ENCODE peak calls at places on chromosomes 2 and 18, in four cellular contexts. I is mammary epithelial cell, L is HepG2, T is MM.1S. S is an unnamed sample.

GRCh38 chr18:74709451-74709850 is 111.8 kb downstream of the ZNF407 start:
- DNase-seq in T (no peak), I (no peak), L (no peak), S (no peak)

GRCh38 chr2:173750332-173750731 is 214.8 kb downstream of the SP3 start:
- DNase-seq in T (no peak), I (no peak), L (no peak), S (peak; percentile 78)

GRCh38 chr2:189954989-189955388 is 107.5 kb downstream of the MSTN start:
- DNase-seq in I (no peak), L (no peak), T (peak; percentile 60), S (no peak)

GRCh38 chr18:63590966-63591695 is 4.0 kb downstream of the SERPINB13 start:
- DNase-seq in L (no peak), T (no peak), I (no peak), S (no peak)

GRCh38 chr18:75305984-75306383 is 95.4 kb downstream of the TSHZ1 start:
- DNase-seq in I (no peak), L (no peak), T (no peak), S (no peak)

GRCh38 chr2:197386242-197386641 is 48.6 kb downstream of the SF3B1 start:
- DNase-seq in T (no peak), I (no peak), L (no peak), S (no peak)

GRCh38 chr2:172082105-172082943 is 3.0 kb upstream of the DLX1 start:
- DNase-seq in I (no peak), L (no peak), T (no peak), S (peak; percentile 25)

GRCh38 chr18:29154196-29154757 is 977.3 kb upstream of the CDH2 start:
- DNase-seq in I (peak; percentile 69), T (no peak), L (no peak), S (no peak)

GRCh38 chr2:144999040-144999875 is 479.3 kb upstream of the ZEB2 start:
- DNase-seq in L (no peak), I (no peak), T (peak; percentile 58), S (no peak)

GRCh38 chr2:209348453-209348852 is 75.4 kb upstream of the MAP2 start:
- DNase-seq in L (no peak), I (no peak), T (no peak), S (peak; percentile 8)

GRCh38 chr2:197134206-197134605 is 176.4 kb downstream of the ANKRD44 start:
- DNase-seq in I (no peak), L (peak; percentile 22), T (no peak), S (no peak)

GRCh38 chr18:31942301-31942998 is 478 bp downstream of the TRAPPC8 start:
- DNase-seq in I (peak; percentile 67), L (no peak), T (peak; percentile 40), S (peak; percentile 88)

GRCh38 chr2:111897924-111898702 is at the start of gene MERTK:
- DNase-seq in L (peak; percentile 89), T (peak; percentile 84), I (peak; percentile 43), S (peak; percentile 97)

GRCh38 chr18:11981383-11981632 is at the start of gene IMPA2:
- DNase-seq in I (no peak), T (no peak), L (no peak), S (no peak)

GRCh38 chr2:109125595-109126500 is 3.2 kb upstream of the SH3RF3 start:
- DNase-seq in I (peak; percentile 88), T (no peak), L (peak; percentile 28), S (no peak)

GRCh38 chr2:18346364-18346763 is 214.1 kb downstream of the RDH14 start:
- DNase-seq in I (no peak), L (no peak), T (no peak), S (no peak)

GRCh38 chr2:197189770-197190434 is 120.7 kb downstream of the ANKRD44 start:
- DNase-seq in L (no peak), I (no peak), T (no peak), S (peak; percentile 62)

GRCh38 chr2:113822087-113822805 is 65.8 kb upstream of the SLC35F5 start:
- DNase-seq in I (no peak), T (no peak), L (no peak), S (no peak)

GRCh38 chr2:176675557-176676256 is 406.5 kb downstream of the MTX2 start:
- DNase-seq in I (no peak), T (no peak), L (no peak), S (peak; percentile 13)

GRCh38 chr18:53375641-53376040 is 848.8 kb downstream of the MBD2 start:
- DNase-seq in T (no peak), L (no peak), I (no peak), S (no peak)

GRCh38 chr2:232418056-232418455 is 11.4 kb downstream of the ALPG start:
- DNase-seq in I (no peak), L (no peak), T (no peak), S (no peak)

GRCh38 chr2:117661619-117662018 is 152.9 kb upstream of the DDX18 start:
- DNase-seq in T (no peak), I (no peak), L (no peak), S (no peak)

GRCh38 chr2:239726631-239727181 is 298.4 kb downstream of the NDUFA10 start:
- DNase-seq in T (no peak), I (no peak), L (no peak), S (no peak)

GRCh38 chr18:58268849-58269248 is 224.8 kb downstream of the NEDD4L start:
- DNase-seq in I (peak; percentile 95), T (no peak), L (no peak), S (no peak)

GRCh38 chr18:48902023-48902855 is 48.5 kb downstream of the SMAD7 start:
- DNase-seq in T (no peak), L (peak; percentile 86), I (peak; percentile 73), S (no peak)

GRCh38 chr18:31079973-31080372 is 22.2 kb downstream of the DSC2 start:
- DNase-seq in L (no peak), I (no peak), T (no peak), S (no peak)

GRCh38 chr2:222320441-222321395 is 21.9 kb upstream of the PAX3 start:
- DNase-seq in T (no peak), L (no peak), I (no peak), S (peak; percentile 62)

GRCh38 chr2:226475650-226476049 is 324.0 kb downstream of the IRS1 start:
- DNase-seq in T (no peak), L (no peak), I (peak; percentile 63), S (no peak)

GRCh38 chr2:9473985-9474360 is 378 bp upstream of the IAH1 start:
- DNase-seq in I (no peak), L (no peak), T (no peak), S (peak; percentile 28)

GRCh38 chr18:23619388-23619873 is 33.1 kb upstream of the NPC1 start:
- DNase-seq in T (no peak), L (no peak), I (no peak), S (peak; percentile 57)
- TF ChIP-seq EZH2 in T (no peak), L (no peak), I (no peak), S (peak; percentile 77)

DNA sequence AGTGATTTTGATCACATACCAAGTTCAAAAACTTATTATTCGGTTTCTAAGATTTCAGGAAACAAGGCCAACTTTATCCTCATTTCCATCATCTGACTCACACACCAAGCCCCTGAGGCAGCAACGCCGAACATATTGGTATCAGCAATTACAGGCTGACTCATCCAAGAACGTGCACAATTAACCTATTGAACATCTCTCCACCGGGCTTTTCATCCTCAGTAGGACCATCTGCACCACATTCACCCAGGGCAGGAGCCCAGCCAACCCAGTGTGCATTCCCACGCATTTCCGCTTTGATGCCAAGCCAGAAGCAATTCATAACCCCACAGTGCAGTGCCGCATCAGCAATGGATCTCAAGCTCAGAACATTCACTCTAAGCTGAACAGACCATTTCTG is 52.9 kb downstream of the SCG2 start:
- DNase-seq in I (peak; percentile 97), L (peak; percentile 24), T (no peak), S (no peak)
- H3K9ac ChIP-seq in I (no peak overlapping the region), L (no peak overlapping the region), T (no peak overlapping the region), S (no peak overlapping the region)

GRCh38 chr2:71943238-71944182 is 204.2 kb downstream of the CYP26B1 start:
- DNase-seq in T (no peak), I (no peak), L (no peak), S (no peak)
- H2AFZ ChIP-seq in T (no peak overlapping the region), I (no peak overlapping the region), L (no peak overlapping the region), S (peak overlapping the region; percentile 79)

DNA sequence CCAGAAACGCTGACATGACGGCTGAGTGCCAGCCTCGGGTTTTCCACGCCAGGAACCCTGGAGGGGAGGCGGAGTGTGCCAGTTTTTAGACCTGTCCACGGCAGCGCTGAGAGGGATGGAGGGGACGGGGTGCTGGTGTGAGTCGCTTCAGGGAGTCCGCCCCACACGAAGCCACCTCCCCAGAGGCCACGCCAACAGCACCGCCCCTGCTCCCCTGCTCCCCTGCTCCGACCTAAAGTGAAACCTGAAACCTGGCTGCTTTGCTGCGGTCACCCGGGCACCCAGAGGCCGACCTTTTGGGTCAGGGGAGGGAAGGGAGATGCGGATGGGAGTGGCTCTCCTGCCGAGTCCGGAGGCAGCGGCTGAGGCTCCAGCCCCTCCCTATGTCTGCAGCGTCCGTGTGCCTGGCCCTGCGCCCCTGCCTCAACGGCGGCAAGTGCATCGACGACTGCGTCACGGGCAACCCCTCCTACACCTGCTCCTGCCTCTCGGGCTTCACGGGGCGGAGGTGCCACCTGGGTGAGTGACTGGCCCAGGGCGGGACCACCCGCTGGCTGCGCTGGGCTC is 38.1 kb downstream of the SNED1 start:
- DNase-seq in I (peak; percentile 13), L (peak; percentile 20), T (peak; percentile 91), S (peak; percentile 80)
- TF ChIP-seq EZH2 in I (no peak), L (no peak), T (no peak), S (no peak)

GRCh38 chr2:95388878-95389255 is 13.6 kb upstream of the FAHD2A start:
- DNase-seq in I (no peak), T (no peak), L (no peak), S (no peak)
- H3K9ac ChIP-seq in I (no peak overlapping the region), T (no peak overlapping the region), L (no peak overlapping the region), S (no peak overlapping the region)

GRCh38 chr18:65754121-65754520 is 3.3 kb downstream of the CDH7 start:
- DNase-seq in I (no peak), T (no peak), L (no peak), S (no peak)
- H2AFZ ChIP-seq in I (no peak overlapping the region), T (no peak overlapping the region), L (no peak overlapping the region), S (no peak overlapping the region)